ENCODE peak calls at places on chromosome 20, in five cellular contexts. J is retina, O is cardiac muscle cell, V is amniotic stem cell, H is astrocyte of the spinal cord. S is an unnamed sample.

GRCh38 chr20:1860446-1860845 is 34.8 kb upstream of the SIRPA start:
- DNase-seq in J (no peak), O (peak), V (no peak), H (peak), S (peak)

GRCh38 chr20:14489544-14489943 is 152.1 kb upstream of the FLRT3 start:
- DNase-seq in J (no peak), O (no peak), V (no peak), H (no peak), S (no peak)

GRCh38 chr20:46129955-46130481 is 11.9 kb downstream of the CD40 start:
- DNase-seq in J (no peak), O (peak), V (no peak), H (no peak), S (no peak)

GRCh38 chr20:38640486-38640885 is 38.9 kb downstream of the ARHGAP40 start:
- DNase-seq in J (peak), O (no peak), V (no peak), H (no peak), S (no peak)

GRCh38 chr20:56995635-56996075 is 270.8 kb downstream of the BMP7 start:
- DNase-seq in J (peak), O (peak), V (no peak), H (no peak), S (peak)

GRCh38 chr20:4086771-4087677 is 71.7 kb upstream of the RNF24 start:
- DNase-seq in J (peak), O (no peak), V (no peak), H (no peak), S (no peak)

GRCh38 chr20:1941226-1941625 is 46.0 kb downstream of the SIRPA start:
- DNase-seq in J (no peak), O (peak), V (no peak), H (no peak), S (no peak)

GRCh38 chr20:20710443-20710842 is 2.0 kb downstream of the RALGAPA2 start:
- DNase-seq in J (no peak), O (no peak), V (no peak), H (no peak), S (no peak)

GRCh38 chr20:10646886-10647420 is 26.8 kb downstream of the JAG1 start:
- DNase-seq in J (no peak), O (no peak), V (no peak), H (no peak), S (no peak)

GRCh38 chr20:37275125-37275524 is 13.5 kb upstream of the GHRH start:
- DNase-seq in J (no peak), O (no peak), V (no peak), H (no peak), S (no peak)

GRCh38 chr20:1566701-1567100 is 9.2 kb upstream of the SIRPD start:
- DNase-seq in J (no peak), O (no peak), V (no peak), H (no peak), S (no peak)

GRCh38 chr20:61426361-61426760 is 174.3 kb downstream of the CDH4 start:
- DNase-seq in J (no peak), O (no peak), V (no peak), H (no peak), S (peak)

GRCh38 chr20:54713727-54714126 is 238.3 kb downstream of the DOK5 start:
- DNase-seq in J (no peak), O (no peak), V (no peak), H (no peak), S (no peak)

GRCh38 chr20:43365691-43366090 is 92.0 kb upstream of the SRSF6 start:
- DNase-seq in J (no peak), O (no peak), V (no peak), H (no peak), S (no peak)

S was measured in Daoy.